ENCODE peak calls at places on chromosomes 11 and 22, in four cellular contexts. F is A549, G is GM12878, J is HepG2. S is an unnamed sample. For H3K9me3, the result is how much of the 10 kb centered on the place peaks cover.

GRCh38 chr22:33919591-33920501 is at the start of gene LARGE1:
- DNase-seq in G (no peak), J (peak), F (peak), S (peak)

GRCh38 chr11:20156280-20156875 is 3.9 kb downstream of the DBX1 start:
- DNase-seq in J (no peak), G (no peak), F (no peak), S (peak)

GRCh38 chr11:68843052-68843561 is 1.4 kb upstream of the CPT1A start:
- DNase-seq in J (no peak), F (no peak), G (no peak), S (no peak)

GRCh38 chr11:8312966-8313365 is 49.3 kb upstream of the LMO1 start:
- DNase-seq in G (no peak), F (no peak), J (no peak), S (no peak)

GRCh38 chr11:117517097-117517496 is 189.4 kb downstream of the CEP164 start:
- DNase-seq in G (no peak), F (no peak), J (no peak), S (no peak)

GRCh38 chr11:112289588-112290461 is 29.2 kb upstream of the PLET1 start:
- DNase-seq in J (peak), G (no peak), F (peak), S (peak)

GRCh38 chr22:50296658-50297490 is 10.6 kb downstream of the PLXNB2 start:
- DNase-seq in F (no peak), G (no peak), J (peak), S (no peak)

GRCh38 chr11:2182692-2183474 is 11.3 kb upstream of the TH start:
- DNase-seq in J (no peak), G (no peak), F (no peak), S (no peak)

GRCh38 chr22:42834177-42834949 is 22.7 kb downstream of the ARFGAP3 start:
- DNase-seq in F (no peak), J (no peak), G (peak), S (no peak)

GRCh38 chr11:23885801-23886200 is 611.1 kb upstream of the LUZP2 start:
- DNase-seq in G (no peak), J (no peak), F (no peak), S (no peak)

GRCh38 chr22:19068784-19069271 is 53.4 kb downstream of the DGCR2 start:
- DNase-seq in F (no peak), G (no peak), J (no peak), S (no peak)

GRCh38 chr11:134543144-134544044 is 131.4 kb upstream of the B3GAT1 start:
- DNase-seq in F (no peak), G (no peak), J (no peak), S (no peak)

GRCh38 chr11:76669901-76670474 is 559 bp downstream of the LRRC32 start:
- DNase-seq in G (no peak), F (no peak), J (no peak), S (no peak)

GRCh38 chr11:48169259-48169658 is 47.4 kb upstream of the OR4B1 start:
- DNase-seq in G (no peak), J (no peak), F (no peak), S (no peak)

GRCh38 chr11:105368711-105369110 is 229.1 kb upstream of the CARD18 start:
- DNase-seq in J (no peak), G (no peak), F (no peak), S (no peak)

GRCh38 chr11:1652778-1653540 is 23.4 kb downstream of the KRTAP5-5 start:
- DNase-seq in J (peak), G (no peak), F (peak), S (peak)

GRCh38 chr11:58928082-58928574 is 11.2 kb upstream of the GLYATL1 start:
- DNase-seq in G (no peak), F (no peak), J (no peak), S (no peak)

DNA sequence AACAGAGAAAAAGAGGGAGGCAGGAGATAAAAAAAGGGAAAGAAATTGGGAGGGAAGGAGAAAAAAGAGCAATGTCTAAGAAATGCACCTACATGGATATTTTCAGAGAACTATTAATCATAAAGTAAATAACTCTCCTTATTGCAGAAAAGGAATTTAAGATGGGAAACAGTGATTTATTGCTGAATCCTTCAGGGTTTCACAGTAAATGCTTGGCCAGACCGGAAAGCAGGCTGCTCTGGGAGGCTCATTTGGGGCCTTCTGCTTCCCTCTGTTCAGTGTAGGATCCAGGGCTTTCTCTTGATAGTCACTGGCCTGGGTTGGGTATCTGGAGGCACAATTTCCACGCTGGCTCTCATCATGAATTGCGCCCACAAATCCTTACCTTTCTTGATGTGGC is 324.3 kb upstream of the SORL1-AS1 start:
- DNase-seq in G (no peak), F (no peak), J (no peak), S (no peak)
- TF ChIP-seq MAX in G (no peak), F (no peak), J (no peak), S (no peak)

GRCh38 chr22:47232753-47233152 is 470.3 kb downstream of the TBC1D22A start:
- DNase-seq in J (no peak), G (no peak), F (no peak), S (no peak)
- H3K9me3 ChIP-seq in J (under half), G (under half), F (under half), S (under half)

GRCh38 chr11:31656051-31656450 is 146.5 kb downstream of the ELP4 start:
- DNase-seq in J (no peak), F (peak), G (no peak), S (no peak)
- TF ChIP-seq PBX3 in J (no peak), F (no peak), G (no peak), S (no peak)

DNA sequence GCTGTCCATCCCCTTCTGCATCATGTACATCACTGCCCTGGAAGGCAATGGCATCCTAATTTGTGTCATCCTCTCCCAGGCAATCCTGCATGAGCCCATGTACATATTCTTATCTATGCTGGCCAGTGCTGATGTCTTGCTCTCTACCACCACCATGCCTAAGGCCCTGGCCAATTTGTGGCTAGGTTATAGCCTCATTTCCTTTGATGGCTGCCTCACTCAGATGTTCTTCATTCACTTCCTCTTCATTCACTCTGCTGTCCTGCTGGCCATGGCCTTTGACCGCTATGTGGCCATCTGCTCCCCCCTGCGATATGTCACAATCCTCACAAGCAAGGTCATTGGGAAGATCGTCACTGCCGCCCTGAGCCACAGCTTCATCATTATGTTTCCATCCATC is 337 bp downstream of the OR52B6 start:
- DNase-seq in J (peak), F (no peak), G (no peak), S (no peak)
- TF ChIP-seq MAX in J (no peak), F (no peak), G (no peak), S (no peak)

GRCh38 chr11:70696564-70696963 is 298.2 kb downstream of the CTTN start:
- DNase-seq in G (no peak), F (no peak), J (no peak), S (no peak)
- H3K9me3 ChIP-seq in G (under half), F (under half), J (under half), S (under half)

GRCh38 chr11:60951909-60952741 is at the start of gene SLC15A3:
- DNase-seq in G (peak), F (no peak), J (no peak), S (no peak)

GRCh38 chr11:60952742-60953170 is 780 bp upstream of the SLC15A3 start:
- DNase-seq in G (no peak), J (no peak), F (no peak), S (no peak)

GRCh38 chr11:60955566-60955965 is 3.6 kb upstream of the SLC15A3 start:
- DNase-seq in F (no peak), J (no peak), G (no peak), S (no peak)

GRCh38 chr11:60954421-60954820 is 2.4 kb upstream of the SLC15A3 start:
- DNase-seq in F (no peak), J (no peak), G (no peak), S (no peak)

DNA sequence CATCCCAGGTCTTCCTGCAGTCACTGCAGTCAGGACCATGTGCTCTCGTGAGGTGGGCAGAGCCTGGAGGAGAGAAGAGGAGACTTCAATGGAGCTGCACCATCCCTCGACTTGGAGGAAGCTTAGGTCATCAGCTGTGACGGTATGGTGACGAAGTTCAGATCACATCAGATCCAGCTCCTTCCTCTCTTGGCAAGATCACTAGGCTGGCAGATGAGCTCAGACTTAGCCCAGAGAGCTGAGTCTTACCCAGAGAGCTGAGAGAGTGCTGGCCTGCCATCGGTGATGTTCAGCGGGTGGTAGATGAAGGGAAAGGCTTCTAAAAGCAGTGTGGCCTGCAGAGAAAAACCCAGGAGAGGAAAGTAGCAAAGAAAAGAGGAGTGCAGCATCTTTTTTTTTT is 1.8 kb upstream of the SLC15A3 start:
- DNase-seq in G (no peak), J (no peak), F (no peak), S (no peak)
- TF ChIP-seq PBX3 in G (no peak), J (no peak), F (no peak), S (no peak)

DNA sequence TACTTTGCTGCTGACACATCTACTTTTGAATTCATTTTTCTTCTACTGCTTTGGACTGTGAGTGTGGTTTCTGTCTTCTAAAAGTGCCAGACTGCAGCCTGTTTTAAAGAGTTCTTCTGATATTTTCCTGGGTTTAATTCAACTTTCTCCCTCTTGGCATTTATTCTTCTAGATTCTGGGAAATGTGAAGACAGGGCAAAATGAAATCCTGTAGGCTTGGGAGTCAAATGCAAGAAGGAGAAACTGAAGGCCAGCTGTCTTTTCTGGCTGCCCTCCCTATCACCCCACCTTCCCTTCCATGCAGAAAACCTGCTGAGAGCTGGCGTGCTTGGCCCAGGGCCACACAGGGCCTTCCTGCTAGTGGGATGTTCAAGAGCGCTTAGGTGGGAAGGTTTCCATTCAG is 7.6 kb downstream of the ZNF70 start:
- DNase-seq in J (no peak), G (no peak), F (no peak), S (no peak)
- TF ChIP-seq MAX in J (no peak), G (no peak), F (no peak), S (no peak)

GRCh38 chr22:45987462-45987861 is 10.5 kb upstream of the WNT7B start:
- DNase-seq in F (no peak), G (no peak), J (no peak), S (no peak)

GRCh38 chr22:45980776-45981175 is 3.8 kb upstream of the WNT7B start:
- DNase-seq in F (no peak), J (no peak), G (no peak), S (no peak)

GRCh38 chr22:45983797-45984196 is 6.8 kb upstream of the WNT7B start:
- DNase-seq in F (no peak), J (no peak), G (no peak), S (no peak)

DNA sequence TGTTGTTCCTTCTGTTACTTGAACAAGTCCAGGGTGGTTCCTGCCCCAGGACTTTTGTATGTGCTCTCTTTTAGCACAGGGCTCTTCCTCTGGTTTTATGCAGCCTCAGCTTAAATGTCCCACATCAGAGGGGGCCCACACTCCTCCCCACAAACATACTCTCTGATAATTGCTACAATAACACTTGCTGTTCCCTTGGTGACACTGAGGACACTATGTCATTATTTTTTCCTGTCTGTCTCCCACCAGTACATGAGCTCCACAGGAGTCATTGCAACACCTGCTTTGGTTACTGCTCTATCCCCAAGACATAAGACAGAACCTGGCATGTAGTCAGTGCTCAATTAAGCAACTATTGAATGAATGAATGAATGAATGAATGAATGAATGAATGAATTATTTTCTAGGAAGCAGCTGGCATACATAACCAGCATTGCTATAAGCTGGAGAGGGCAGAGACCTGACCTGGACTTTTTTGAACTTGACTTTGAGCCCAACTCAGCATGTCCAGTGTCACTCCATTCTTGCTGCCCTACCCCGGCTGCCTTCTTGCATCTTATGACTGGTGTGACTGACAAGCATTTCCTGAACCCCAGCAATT is 7.5 kb upstream of the WNT7B start:
- DNase-seq in G (no peak), J (no peak), F (no peak), S (no peak)
- H3K9me3 ChIP-seq in G (under half), J (under half), F (under half), S (under half)